ENCODE peak calls at places on chromosome 15, in eight cellular contexts. Q is A549, G is IMR-90, E is fibroblast of pulmonary artery, F is cardiac fibroblast, R is tibial artery, V is right lobe of liver, X is Caco-2. K is an unnamed sample.

GRCh38 chr15:76575177-76576078 is 238.9 kb downstream of the ISL2 start:
- DNase-seq in Q (no peak), G (no peak), E (no peak), F (no peak), R (no peak), V (no peak), X (no peak), K (no peak)

GRCh38 chr15:55094152-55094551 is 102.6 kb downstream of the RSL24D1 start:
- DNase-seq in Q (no peak), G (no peak), E (no peak), F (no peak), R (no peak), V (no peak), X (no peak), K (no peak)

GRCh38 chr15:91694131-91694828 is 159.2 kb upstream of the SLCO3A1 start:
- DNase-seq in Q (no peak), G (peak; percentile 23), E (peak; percentile 76), F (peak; percentile 63), R (peak; percentile 63), V (no peak), X (no peak), K (no peak)

GRCh38 chr15:85120351-85121113 is 138.9 kb downstream of the PDE8A start:
- DNase-seq in Q (no peak), G (no peak), E (no peak), F (no peak), R (no peak), V (no peak), X (no peak), K (no peak)

GRCh38 chr15:22780267-22780666 is 6.2 kb upstream of the NIPA1 start:
- DNase-seq in Q (no peak), G (no peak), E (peak; percentile 16), F (peak; percentile 26), R (no peak), V (no peak), X (no peak), K (peak; percentile 88)

GRCh38 chr15:49832421-49832980 is 211.7 kb downstream of the DTWD1 start:
- DNase-seq in Q (peak; percentile 79), G (no peak), E (peak; percentile 34), F (peak; percentile 8), R (no peak), V (peak; percentile 34), X (peak; percentile 61), K (peak; percentile 43)

GRCh38 chr15:37017031-37017625 is 83.2 kb downstream of the MEIS2 start:
- DNase-seq in Q (no peak), G (no peak), E (no peak), F (no peak), R (no peak), V (no peak), X (no peak), K (peak; percentile 47)

GRCh38 chr15:46921906-46922305 is 795.4 kb upstream of the SEMA6D start:
- DNase-seq in Q (no peak), G (no peak), E (no peak), F (no peak), R (no peak), V (no peak), X (no peak), K (no peak)

GRCh38 chr15:64521201-64521600 is 60.8 kb downstream of the ZNF609 start:
- DNase-seq in Q (no peak), G (no peak), E (peak; percentile 39), F (no peak), R (no peak), V (no peak), X (no peak), K (peak; percentile 56)

GRCh38 chr15:64112904-64113303 is 17.1 kb downstream of the SNX1 start:
- DNase-seq in Q (no peak), G (peak; percentile 52), E (peak; percentile 81), F (peak; percentile 84), R (no peak), V (no peak), X (no peak), K (no peak)

GRCh38 chr15:90055182-90055581 is 47.1 kb downstream of the IDH2 start:
- DNase-seq in Q (no peak), G (no peak), E (no peak), F (no peak), R (no peak), V (no peak), X (no peak), K (no peak)

GRCh38 chr15:90059208-90059985 is 42.9 kb downstream of the IDH2 start:
- DNase-seq in Q (no peak), G (no peak), E (no peak), F (no peak), R (peak; percentile 72), V (peak; percentile 80), X (no peak), K (peak; percentile 33)

GRCh38 chr15:90054618-90055097 is 47.6 kb downstream of the IDH2 start:
- DNase-seq in Q (no peak), G (no peak), E (no peak), F (no peak), R (no peak), V (no peak), X (no peak), K (no peak)

GRCh38 chr15:90060797-90061196 is 41.5 kb downstream of the IDH2 start:
- DNase-seq in Q (no peak), G (no peak), E (no peak), F (peak; percentile 33), R (no peak), V (no peak), X (no peak), K (peak; percentile 27)

GRCh38 chr15:90058308-90058707 is 44.0 kb downstream of the IDH2 start:
- DNase-seq in Q (no peak), G (no peak), E (no peak), F (no peak), R (no peak), V (no peak), X (no peak), K (no peak)
- H3K4me3 ChIP-seq in Q (no peak overlapping the region), G (no peak overlapping the region), E (no peak overlapping the region), F (no peak overlapping the region), R (no peak overlapping the region), V (no peak overlapping the region), X (no peak overlapping the region), K (no peak overlapping the region)

DNA sequence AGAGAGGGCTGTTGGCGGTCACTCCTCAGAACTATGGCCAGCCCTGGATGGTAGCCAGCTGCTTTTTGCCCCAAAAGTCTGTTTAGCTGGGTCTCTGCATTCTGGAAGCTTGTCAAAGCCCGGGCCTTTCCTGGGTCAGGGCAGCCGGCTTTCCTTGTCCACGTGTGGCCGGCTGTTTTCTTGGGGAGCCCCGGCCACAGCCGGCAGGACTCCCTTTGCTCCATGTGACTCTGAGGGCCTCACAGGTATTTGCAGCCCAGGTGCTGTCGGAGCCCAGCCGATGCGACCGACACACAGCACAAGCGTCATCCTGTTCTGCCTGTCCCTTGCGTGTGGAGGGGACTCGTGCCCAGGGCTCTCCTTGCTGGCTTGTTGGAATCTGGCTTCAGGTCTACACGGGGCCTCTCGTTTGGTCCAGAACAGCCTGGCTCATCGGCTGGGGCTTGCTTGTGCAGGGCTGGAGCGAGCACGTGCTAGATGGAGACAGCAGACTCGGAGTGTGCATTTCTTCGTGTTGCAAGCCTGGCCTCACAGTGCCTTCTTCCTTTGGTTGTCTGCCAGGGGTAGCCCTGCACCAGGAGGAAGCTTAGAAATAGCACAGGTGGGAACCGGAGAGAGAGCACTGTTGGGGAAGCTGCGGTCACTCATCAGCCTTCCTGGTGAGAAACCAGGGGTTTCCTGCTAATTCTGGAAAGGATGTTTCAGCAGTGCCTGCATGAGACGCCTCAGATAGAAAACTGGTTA is 51.4 kb downstream of the PGPEP1L start:
- DNase-seq in Q (no peak), G (no peak), E (no peak), F (no peak), R (no peak), V (no peak), X (no peak), K (no peak)
- TF ChIP-seq CTCF in Q (no peak), G (no peak), E (no peak), F (no peak), R (no peak), V (no peak), X (no peak), K (no peak)

GRCh38 chr15:51044037-51044712 is 50.5 kb downstream of the TNFAIP8L3 start:
- DNase-seq in Q (no peak), G (no peak), E (no peak), F (no peak), R (no peak), V (no peak), X (no peak), K (no peak)

DNA sequence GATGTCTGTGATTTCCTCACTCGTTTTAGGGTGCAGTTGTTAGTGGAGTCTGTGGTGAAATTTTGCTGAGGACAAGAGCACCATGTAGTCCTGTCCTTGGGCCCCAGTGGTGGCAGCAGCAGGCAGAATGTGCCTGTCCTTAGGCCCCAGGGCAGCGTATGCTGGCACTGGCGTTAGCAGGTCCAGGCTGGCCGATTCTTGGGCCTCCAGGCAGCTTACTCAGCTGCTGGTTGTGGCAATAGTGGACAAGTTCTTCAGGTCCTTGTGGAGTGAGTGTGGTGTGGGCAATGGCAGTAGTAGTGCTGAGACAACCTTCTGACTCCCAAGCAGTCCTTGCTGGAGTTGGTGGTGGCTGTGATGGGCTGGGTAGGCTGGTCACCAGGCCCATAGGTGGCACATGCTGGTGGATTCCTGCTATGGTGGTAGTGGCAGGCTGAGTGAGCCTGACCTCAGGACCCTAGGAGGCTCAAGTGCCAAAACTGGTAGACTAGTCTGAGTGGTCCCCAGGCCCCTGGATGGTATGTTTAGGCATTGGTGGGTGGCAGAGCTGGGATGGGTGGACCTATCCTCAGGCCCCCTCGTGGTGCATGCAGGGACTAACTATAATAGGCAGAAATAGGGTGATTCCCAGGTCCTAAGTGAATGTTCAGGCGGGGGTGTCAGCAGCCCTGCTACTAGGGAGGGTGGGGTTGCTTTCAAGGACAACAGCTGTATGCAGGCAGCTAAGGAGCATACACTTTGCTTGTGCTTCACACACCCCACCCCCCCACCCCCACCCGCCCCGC is 56.3 kb downstream of the TNFAIP8L3 start:
- DNase-seq in Q (no peak), G (no peak), E (no peak), F (no peak), R (no peak), V (no peak), X (no peak), K (peak; percentile 72)
- H3K4me3 ChIP-seq in Q (no peak overlapping the region), G (no peak overlapping the region), E (no peak overlapping the region), F (no peak overlapping the region), R (no peak overlapping the region), V (no peak overlapping the region), X (peak overlapping the region; percentile 37), K (no peak overlapping the region)

GRCh38 chr15:32132850-32133249 is 102.5 kb downstream of the CHRNA7 start:
- DNase-seq in Q (no peak), G (no peak), E (no peak), F (no peak), R (no peak), V (no peak), X (no peak), K (no peak)

GRCh38 chr15:32131803-32132202 is 101.5 kb downstream of the CHRNA7 start:
- DNase-seq in Q (no peak), G (no peak), E (no peak), F (no peak), R (no peak), V (no peak), X (no peak), K (no peak)

GRCh38 chr15:32135326-32135725 is 105.0 kb downstream of the CHRNA7 start:
- DNase-seq in Q (no peak), G (no peak), E (no peak), F (no peak), R (no peak), V (no peak), X (no peak), K (no peak)

GRCh38 chr15:32134777-32135307 is 104.5 kb downstream of the CHRNA7 start:
- DNase-seq in Q (no peak), G (no peak), E (no peak), F (no peak), R (no peak), V (no peak), X (no peak), K (no peak)

GRCh38 chr15:32130823-32131222 is 100.5 kb downstream of the CHRNA7 start:
- DNase-seq in Q (no peak), G (no peak), E (no peak), F (no peak), R (no peak), V (no peak), X (no peak), K (no peak)
- TF ChIP-seq CTCF in Q (no peak), G (no peak), E (no peak), F (no peak), R (no peak), V (no peak), X (no peak), K (no peak)

K was measured in bronchial epithelial cell.